ENCODE peak calls at places on chromosomes 3 and 15, in four cellular contexts. Z, C, P and N are unnamed samples. For H3K4me1, the result is how much of the 10 kb centered on the place peaks cover.

GRCh38 chr3:108804956-108805355 is 17.6 kb upstream of the TRAT1 start:
- DNase-seq in Z (no peak), C (no peak), P (no peak), N (no peak)

GRCh38 chr15:63440756-63441155 is 59.1 kb upstream of the CA12 start:
- DNase-seq in Z (no peak), C (no peak), P (no peak), N (no peak)

GRCh38 chr3:166510382-166510781 is 673.2 kb upstream of the BCHE start:
- DNase-seq in Z (no peak), C (peak), P (no peak), N (no peak)

GRCh38 chr3:32937331-32937730 is 14.1 kb upstream of the CCR4 start:
- DNase-seq in Z (peak), C (no peak), P (no peak), N (no peak)

GRCh38 chr3:162492446-162493081 is 996.0 kb downstream of the OTOL1 start:
- DNase-seq in Z (peak), C (no peak), P (no peak), N (no peak)

GRCh38 chr3:113035387-113035982 is 44.7 kb downstream of the GTPBP8 start:
- DNase-seq in Z (peak), C (peak), P (peak), N (peak)

GRCh38 chr15:58494581-58494980 is 62.8 kb downstream of the LIPC start:
- DNase-seq in Z (no peak), C (no peak), P (no peak), N (no peak)

GRCh38 chr15:48131324-48131723 is 10.5 kb downstream of the SLC24A5 start:
- DNase-seq in Z (no peak), C (no peak), P (no peak), N (no peak)

GRCh38 chr3:56783644-56784451 is 17.9 kb downstream of the ARHGEF3 start:
- DNase-seq in Z (peak), C (no peak), P (no peak), N (peak)

GRCh38 chr15:51841401-51842040 is 12.1 kb downstream of the TMOD3 start:
- DNase-seq in Z (no peak), C (no peak), P (no peak), N (no peak)

GRCh38 chr3:143247007-143247563 is 127.5 kb downstream of the CHST2 start:
- DNase-seq in Z (no peak), C (no peak), P (no peak), N (no peak)

GRCh38 chr3:129699199-129699598 is 92.7 kb upstream of the PLXND1 start:
- DNase-seq in Z (no peak), C (no peak), P (no peak), N (no peak)

GRCh38 chr3:151075869-151076573 is 9.4 kb upstream of the MED12L start:
- DNase-seq in Z (no peak), C (peak), P (no peak), N (no peak)

GRCh38 chr15:89299896-89300295 is 34.7 kb downstream of the POLG start:
- DNase-seq in Z (peak), C (no peak), P (peak), N (no peak)

GRCh38 chr3:148227534-148227933 is 470.2 kb upstream of the AGTR1 start:
- DNase-seq in Z (no peak), C (no peak), P (no peak), N (no peak)

GRCh38 chr3:56928379-56929068 is 126.8 kb upstream of the ARHGEF3 start:
- DNase-seq in Z (no peak), C (peak), P (no peak), N (no peak)

GRCh38 chr3:151795276-151795675 is 18.6 kb upstream of the AADAC start:
- DNase-seq in Z (peak), C (no peak), P (no peak), N (no peak)

GRCh38 chr15:39979606-39980005 is 45.7 kb downstream of the EIF2AK4 start:
- DNase-seq in Z (no peak), C (no peak), P (no peak), N (peak)

GRCh38 chr3:112334709-112335108 is 1.8 kb downstream of the CD200 start:
- DNase-seq in Z (no peak), C (no peak), P (no peak), N (no peak)

GRCh38 chr3:25664066-25664809 is 469 bp downstream of the TOP2B start:
- DNase-seq in Z (peak), C (peak), P (peak), N (peak)

GRCh38 chr3:25664810-25665645 is at the start of gene TOP2B:
- DNase-seq in Z (peak), C (peak), P (peak), N (peak)

GRCh38 chr3:25662921-25663320 is 1.8 kb downstream of the TOP2B start:
- DNase-seq in Z (no peak), C (no peak), P (no peak), N (no peak)

GRCh38 chr3:25661694-25662455 is 2.8 kb downstream of the TOP2B start:
- DNase-seq in Z (peak), C (no peak), P (no peak), N (peak)

GRCh38 chr3:25663324-25664065 is 1.2 kb downstream of the TOP2B start:
- DNase-seq in Z (peak), C (peak), P (peak), N (peak)
- TF ChIP-seq EZH2phosphoT487 in Z (no peak), C (no peak), P (no peak), N (no peak)

DNA sequence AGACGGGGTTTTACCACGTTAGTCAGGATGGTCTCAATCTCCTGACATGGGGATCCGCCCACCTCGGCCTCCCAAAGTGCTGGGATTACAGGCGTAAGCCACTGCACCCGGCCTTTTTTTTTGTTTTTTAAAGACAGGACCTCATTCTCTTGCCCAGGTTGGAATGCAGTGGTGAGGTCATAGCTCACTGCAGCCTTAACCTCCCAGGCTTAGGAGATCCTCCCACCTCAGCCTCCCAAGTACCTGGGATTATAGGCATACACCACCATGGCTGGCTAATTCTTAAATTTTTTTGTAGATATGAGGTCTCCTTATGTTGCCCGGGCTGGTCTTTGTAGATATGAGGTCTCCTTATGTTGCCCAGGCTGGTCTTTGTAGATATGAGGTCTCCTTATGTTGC is 82.3 kb upstream of the RNU6-1 start:
- DNase-seq in Z (no peak), C (no peak), P (no peak), N (no peak)
- H3K4me1 ChIP-seq in Z (under half), C (under half), P (under half), N (under half)

GRCh38 chr3:158725348-158725966 is 6.8 kb downstream of the RARRES1 start:
- DNase-seq in Z (peak), C (no peak), P (no peak), N (no peak)
- H3K27ac ChIP-seq in Z (peak), C (no peak), P (no peak), N (no peak)

GRCh38 chr3:97795951-97796350 is 25.9 kb upstream of the CRYBG3 start:
- DNase-seq in Z (no peak), C (no peak), P (no peak), N (no peak)

GRCh38 chr3:97793415-97794019 is 28.3 kb upstream of the CRYBG3 start:
- DNase-seq in Z (peak), C (peak), P (peak), N (peak)
- TF ChIP-seq EZH2phosphoT487 in Z (no peak), C (no peak), P (no peak), N (no peak)